ENCODE peak calls at places on chromosomes 11 and 22, in five cellular contexts. J is PC-9; D is CD8-positive, alpha-beta T cell; G is upper lobe of right lung; Z is CD8-positive, alpha-beta memory T cell. K is an unnamed sample. For H3K27me3, the result is how much of the 10 kb centered on the place peaks cover.

GRCh38 chr11:19829109-19829790 is 116.6 kb downstream of the NAV2 start:
- DNase-seq in J (peak), D (no peak), G (no peak), Z (no peak), K (no peak)

GRCh38 chr11:59285716-59286260 is 72.9 kb upstream of the OR5AN1 start:
- DNase-seq in J (no peak), D (no peak), G (no peak), Z (no peak), K (no peak)

GRCh38 chr11:128715691-128716153 is 21.9 kb downstream of the FLI1 start:
- DNase-seq in J (peak), D (no peak), G (no peak), Z (no peak), K (no peak)

GRCh38 chr11:75352417-75353206 is 1.2 kb upstream of the ARRB1 start:
- DNase-seq in J (no peak), D (no peak), G (peak), Z (peak), K (no peak)

GRCh38 chr22:47392054-47392347 is 629.6 kb downstream of the TBC1D22A start:
- DNase-seq in J (no peak), D (no peak), G (peak), Z (no peak), K (no peak)

GRCh38 chr11:11965656-11966353 is 42.6 kb downstream of the DKK3 start:
- DNase-seq in J (no peak), D (no peak), G (no peak), Z (no peak), K (no peak)

GRCh38 chr22:30285176-30285845 is 4.0 kb downstream of the CASTOR1 start:
- DNase-seq in J (no peak), D (no peak), G (no peak), Z (no peak), K (peak)

GRCh38 chr11:129694538-129694937 is 121.1 kb upstream of the TMEM45B start:
- DNase-seq in J (peak), D (no peak), G (peak), Z (no peak), K (no peak)

GRCh38 chr11:17521106-17521900 is 22.9 kb downstream of the USH1C start:
- DNase-seq in J (no peak), D (no peak), G (no peak), Z (no peak), K (no peak)

GRCh38 chr11:78344114-78344513 is 73.5 kb downstream of the GAB2 start:
- DNase-seq in J (no peak), D (no peak), G (no peak), Z (no peak), K (no peak)

GRCh38 chr11:4881860-4882500 is at the start of gene OR51T1:
- DNase-seq in J (no peak), D (no peak), G (no peak), Z (no peak), K (no peak)

GRCh38 chr11:120714448-120714847 is 202.9 kb downstream of the GRIK4 start:
- DNase-seq in J (no peak), D (no peak), G (no peak), Z (no peak), K (no peak)

GRCh38 chr11:84626256-84626655 is 1000.9 kb downstream of the DLG2 start:
- DNase-seq in J (no peak), D (no peak), G (no peak), Z (no peak), K (no peak)

GRCh38 chr11:77201991-77202841 is 74.2 kb downstream of the MYO7A start:
- DNase-seq in J (no peak), D (no peak), G (peak), Z (no peak), K (no peak)

GRCh38 chr11:35030716-35031213 is 108.2 kb upstream of the CD44 start:
- DNase-seq in J (peak), D (no peak), G (no peak), Z (no peak), K (peak)

GRCh38 chr11:123454060-123454651 is 24.1 kb downstream of the GRAMD1B start:
- DNase-seq in J (peak), D (no peak), G (no peak), Z (peak), K (peak)

GRCh38 chr11:8744423-8744822 is 61.8 kb downstream of the RPL27A start:
- DNase-seq in J (peak), D (no peak), G (no peak), Z (no peak), K (no peak)

GRCh38 chr22:31653944-31654343 is 8.1 kb downstream of the PISD start:
- DNase-seq in J (no peak), D (no peak), G (no peak), Z (no peak), K (no peak)

GRCh38 chr22:42865536-42865935 is 8.5 kb upstream of the ARFGAP3 start:
- DNase-seq in J (no peak), D (no peak), G (no peak), Z (no peak), K (no peak)
- H3K27me3 ChIP-seq in J (under half), D (under half), G (under half), Z (under half), K (under half)

GRCh38 chr11:65419460-65419772 is 3.2 kb upstream of the NEAT1 start:
- DNase-seq in J (no peak), D (no peak), G (peak), Z (no peak), K (no peak)

GRCh38 chr11:65420506-65421203 is 1.9 kb upstream of the NEAT1 start:
- DNase-seq in J (no peak), D (no peak), G (no peak), Z (no peak), K (no peak)

GRCh38 chr11:65418681-65419459 is 3.7 kb upstream of the NEAT1 start:
- DNase-seq in J (peak), D (no peak), G (peak), Z (peak), K (peak)

GRCh38 chr11:65421204-65422103 is 1.1 kb upstream of the NEAT1 start:
- DNase-seq in J (peak), D (peak), G (peak), Z (peak), K (peak)

DNA sequence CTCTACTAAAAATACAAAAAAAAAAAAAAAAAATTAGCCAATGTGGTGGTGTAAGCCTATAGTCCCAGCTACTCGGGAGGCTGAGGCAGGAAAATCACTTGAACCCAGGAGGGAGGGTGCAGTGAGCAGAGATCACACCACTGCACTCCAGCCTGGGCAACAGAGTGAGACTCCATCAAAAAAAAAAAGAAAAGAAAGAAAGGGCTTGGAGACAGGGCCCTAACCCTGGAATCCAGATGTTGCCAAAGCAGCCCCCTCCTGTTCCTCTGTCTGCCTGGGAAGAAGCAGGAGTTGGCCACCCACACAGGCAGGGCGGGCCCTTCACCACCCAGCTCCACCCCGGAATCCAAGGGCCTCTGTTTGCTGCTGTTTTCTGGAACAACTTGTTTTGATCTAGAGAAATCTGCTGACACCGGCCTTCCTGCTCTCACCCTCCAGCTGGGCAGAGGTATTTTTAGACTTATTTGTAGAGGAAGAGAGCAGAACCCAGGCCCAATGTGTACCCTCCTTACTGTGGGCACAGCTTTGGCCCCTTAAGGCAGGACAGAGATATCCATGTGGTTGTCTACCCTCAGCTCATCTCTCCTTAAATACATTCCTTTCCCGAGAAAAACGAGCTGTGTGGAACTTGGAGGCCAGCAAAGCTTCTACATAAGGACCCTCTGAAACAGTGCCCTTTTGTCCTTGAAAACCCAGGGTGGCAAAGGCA is 2.7 kb upstream of the NEAT1 start:
- DNase-seq in J (peak), D (no peak), G (peak), Z (peak), K (peak)
- H3K4me3 ChIP-seq in J (peak), D (peak), G (peak), Z (peak), K (peak)

DNA sequence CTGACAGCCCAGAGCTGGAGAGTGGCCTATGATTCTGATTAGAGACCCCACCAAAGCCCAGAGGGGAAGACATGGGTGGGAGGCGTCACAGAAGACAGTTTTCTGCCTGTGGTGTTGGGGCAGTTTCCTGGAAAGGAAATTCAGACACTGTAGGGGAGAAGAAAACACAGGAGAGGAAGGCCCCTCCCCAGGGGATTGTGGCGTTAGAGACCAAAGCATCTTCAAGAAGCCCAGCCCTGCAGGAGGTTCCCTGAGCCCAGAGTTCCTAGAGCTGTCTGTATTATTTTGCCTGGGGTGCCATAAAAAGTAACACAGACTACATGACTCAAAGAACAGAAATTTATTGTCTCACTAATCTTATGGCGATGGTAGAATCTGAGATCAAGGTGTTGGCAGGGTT is 40.2 kb upstream of the PRAME start:
- DNase-seq in J (no peak), D (no peak), G (no peak), Z (no peak), K (no peak)
- H3K27me3 ChIP-seq in J (under half), D (under half), G (under half), Z (under half), K (under half)

GRCh38 chr11:46827995-46828394 is 18.1 kb downstream of the CKAP5 start:
- DNase-seq in J (no peak), D (no peak), G (no peak), Z (no peak), K (no peak)

DNA sequence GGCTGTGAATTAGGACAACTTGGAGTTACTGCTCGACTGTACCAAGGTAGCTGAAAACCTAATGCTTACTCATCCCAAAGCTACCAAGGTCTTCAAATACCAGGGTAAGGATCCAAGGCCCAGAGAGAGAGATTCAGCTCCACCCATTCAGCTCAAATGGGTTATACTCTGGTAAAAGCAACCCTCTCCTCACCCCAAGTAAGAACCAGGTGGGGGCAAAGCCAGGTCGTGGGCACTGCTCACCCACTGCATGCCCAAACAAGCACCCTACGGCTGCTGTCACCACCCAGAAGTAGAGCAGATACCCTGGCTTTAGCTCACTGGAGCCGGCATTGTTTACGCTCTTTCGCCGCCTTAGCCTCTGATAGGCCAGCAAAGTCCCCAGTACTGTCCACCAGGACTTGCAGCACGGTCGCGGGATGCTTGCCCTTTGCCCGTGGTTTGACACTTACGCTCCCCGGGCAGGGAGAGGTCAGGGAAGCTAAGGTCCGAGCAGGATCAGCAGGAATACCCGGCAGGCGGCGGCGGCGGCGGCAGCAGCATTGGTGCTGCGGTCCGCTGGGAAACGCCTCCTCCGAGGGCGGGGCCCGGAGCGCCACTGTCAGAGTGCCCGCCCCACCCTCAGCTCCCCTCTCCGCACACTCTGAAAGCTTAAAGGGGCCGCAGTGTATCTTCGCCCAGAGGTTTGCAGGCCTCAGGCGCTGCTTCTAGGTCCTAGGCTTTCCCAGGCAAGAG is 19.6 kb downstream of the CKAP5 start:
- DNase-seq in J (peak), D (peak), G (peak), Z (peak), K (peak)
- H3K4me3 ChIP-seq in J (peak), D (peak), G (peak), Z (peak), K (peak)

GRCh38 chr22:20635227-20635591 is 127.8 kb downstream of the MED15 start:
- DNase-seq in J (no peak), D (no peak), G (no peak), Z (no peak), K (no peak)
- H3K27me3 ChIP-seq in J (under half), D (under half), G (under half), Z (under half), K (under half)

GRCh38 chr11:96307748-96308133 is 35.3 kb downstream of the MAML2 start:
- DNase-seq in J (peak), D (no peak), G (no peak), Z (no peak), K (no peak)
- H3K4me3 ChIP-seq in J (peak), D (peak), G (peak), Z (no peak), K (no peak)

K was measured in RWPE2.